ENCODE peak calls at places on chromosomes 11 and 22, in nine cellular contexts. Z is PC-9, D is AG04450, V is thyroid gland, F is adrenal gland, Y is SJCRH30, L is kidney, I is gastrocnemius medialis, R is neuronal stem cell. B is an unnamed sample.

GRCh38 chr11:98056945-98057344 is 963.8 kb upstream of the CNTN5 start:
- DNase-seq in D (no peak), R (no peak), Z (no peak), Y (no peak), I (no peak), F (no peak), L (no peak), V (no peak), B (no peak)

GRCh38 chr11:61756452-61757212 is 4.2 kb downstream of the MYRF start:
- DNase-seq in L (no peak), Y (no peak), F (no peak), R (no peak), V (no peak), Z (peak; percentile 42), I (no peak), D (no peak), B (no peak)

GRCh38 chr11:121561716-121562115 is 108.9 kb upstream of the SORL1-AS1 start:
- DNase-seq in D (no peak), V (no peak), L (no peak), Y (no peak), F (no peak), R (no peak), Z (no peak), I (no peak), B (no peak)

GRCh38 chr11:17574799-17575144 is 27.7 kb downstream of the OTOG start:
- DNase-seq in F (no peak), R (no peak), Y (no peak), V (no peak), Z (no peak), I (no peak), L (peak; percentile 26), D (no peak), B (no peak)

GRCh38 chr11:114891911-114892310 is 213.6 kb downstream of the NXPE2 start:
- DNase-seq in I (no peak), D (no peak), V (no peak), L (no peak), F (no peak), Y (no peak), Z (no peak), R (no peak), B (no peak)

GRCh38 chr11:76243157-76243556 is 36.9 kb upstream of the WNT11 start:
- DNase-seq in L (peak; percentile 60), Y (no peak), F (no peak), D (no peak), V (no peak), R (no peak), I (no peak), Z (no peak), B (no peak)

GRCh38 chr11:129195682-129196081 is 3.6 kb upstream of the ARHGAP32 start:
- DNase-seq in F (no peak), V (no peak), D (no peak), R (no peak), I (no peak), Y (no peak), L (no peak), Z (no peak), B (no peak)

GRCh38 chr22:26711205-26711958 is 54.0 kb downstream of the MIAT start:
- DNase-seq in F (no peak), L (no peak), R (no peak), Y (no peak), Z (no peak), I (peak; percentile 12), D (peak; percentile 20), V (no peak), B (no peak)

GRCh38 chr11:15770798-15771414 is 585.4 kb downstream of the SOX6 start:
- DNase-seq in L (no peak), F (no peak), Z (peak; percentile 14), D (peak; percentile 15), R (peak; percentile 51), V (peak; percentile 25), I (no peak), Y (peak; percentile 35), B (peak; percentile 1)

GRCh38 chr22:23784215-23784732 is 2.5 kb upstream of the SMARCB1 start:
- DNase-seq in D (no peak), Y (peak; percentile 45), F (no peak), Z (no peak), R (no peak), V (no peak), I (no peak), L (no peak), B (no peak)

GRCh38 chr11:95419915-95420314 is 188.9 kb upstream of the SESN3 start:
- DNase-seq in D (peak; percentile 10), V (no peak), Z (no peak), Y (no peak), R (no peak), L (no peak), I (no peak), F (no peak), B (no peak)

GRCh38 chr11:73521621-73522020 is 76.3 kb downstream of the FAM168A start:
- DNase-seq in F (no peak), Z (no peak), D (no peak), I (no peak), R (no peak), Y (no peak), L (no peak), V (no peak), B (no peak)

GRCh38 chr11:15579287-15580001 is 464.7 kb downstream of the INSC start:
- DNase-seq in F (no peak), I (peak; percentile 16), D (no peak), R (no peak), Y (no peak), Z (no peak), V (no peak), L (no peak), B (no peak)

GRCh38 chr11:122330466-122330865 is 214.5 kb upstream of the BLID start:
- DNase-seq in Y (no peak), F (no peak), Z (no peak), D (no peak), I (no peak), V (no peak), R (no peak), L (no peak), B (no peak)

GRCh38 chr11:65653229-65654225 is 9.2 kb downstream of the RELA start:
- DNase-seq in R (no peak), F (peak; percentile 40), I (no peak), Z (no peak), D (no peak), V (peak; percentile 89), L (peak; percentile 48), Y (no peak), B (no peak)

GRCh38 chr11:92765965-92766371 is 203.5 kb upstream of the MTNR1B start:
- DNase-seq in R (peak; percentile 12), F (peak; percentile 18), D (no peak), L (peak; percentile 63), I (peak; percentile 11), V (peak; percentile 69), Y (no peak), Z (peak; percentile 4), B (no peak)

GRCh38 chr11:126150256-126150655 is 61.2 kb downstream of the RPUSD4 start:
- DNase-seq in L (no peak), Z (no peak), V (no peak), I (no peak), F (no peak), Y (peak; percentile 47), R (no peak), D (no peak), B (no peak)

GRCh38 chr11:110356769-110357671 is 60.6 kb upstream of the RDX start:
- DNase-seq in L (no peak), F (peak; percentile 90), Z (peak; percentile 59), Y (no peak), D (no peak), V (no peak), I (no peak), R (no peak), B (no peak)

GRCh38 chr11:130202009-130202817 is 42.6 kb downstream of the ST14 start:
- DNase-seq in V (no peak), R (no peak), L (peak; percentile 39), I (no peak), D (no peak), F (no peak), Y (no peak), Z (no peak), B (no peak)

GRCh38 chr11:27087425-27087824 is 46.8 kb downstream of the BBOX1 start:
- DNase-seq in D (no peak), F (no peak), I (no peak), L (no peak), Z (no peak), R (no peak), V (no peak), Y (no peak), B (no peak)
- H3K27ac ChIP-seq in D (no peak overlapping the region), F (no peak overlapping the region), I (no peak overlapping the region), L (no peak overlapping the region), Z (no peak overlapping the region), R (no peak overlapping the region), V (peak overlapping the region; percentile 77), Y (no peak overlapping the region), B (no peak overlapping the region)

DNA sequence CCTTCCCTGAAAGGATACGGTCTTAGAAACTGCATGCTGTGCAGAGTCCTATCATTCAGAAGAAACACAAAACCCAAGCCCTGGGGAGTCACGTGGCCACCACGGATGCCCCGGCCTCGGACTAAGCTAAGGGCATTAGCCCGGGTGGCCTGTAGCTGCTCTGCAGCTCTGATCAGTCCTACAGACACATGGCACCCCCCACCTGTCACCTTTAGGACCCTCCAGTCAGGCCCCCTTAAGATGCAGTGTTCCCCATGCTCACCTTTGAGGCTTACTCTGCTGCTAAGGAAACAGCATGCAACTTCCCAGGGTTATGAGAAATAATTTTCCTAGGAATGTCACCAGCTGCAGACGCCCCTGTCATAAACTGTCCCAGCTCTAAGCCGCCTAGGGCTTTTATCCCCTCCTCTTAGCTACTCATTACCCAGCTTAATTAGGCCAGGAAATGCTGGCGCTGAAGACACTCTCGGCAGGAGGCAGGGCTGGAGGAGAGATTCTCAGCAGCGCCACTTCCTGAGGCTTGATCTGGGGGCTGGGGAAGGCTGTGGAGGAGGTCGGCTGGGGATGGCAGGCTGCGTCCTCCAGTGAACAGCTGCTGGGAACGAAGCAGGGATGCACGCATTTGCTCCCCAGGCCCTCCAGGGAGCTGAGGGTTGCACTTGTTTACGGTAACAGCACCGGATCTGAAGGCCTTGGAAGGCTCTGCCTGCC is 47.2 kb upstream of the ADA2 start:
- DNase-seq in Y (peak; percentile 83), D (no peak), R (peak; percentile 83), L (peak; percentile 80), F (no peak), I (peak; percentile 71), V (no peak), Z (no peak), B (no peak)
- H3K27ac ChIP-seq in Y (peak overlapping the region; percentile 93), D (no peak overlapping the region), R (peak overlapping the region; percentile 95), L (peak overlapping the region; percentile 5), F (no peak overlapping the region), I (peak overlapping the region; percentile 96), V (no peak overlapping the region), Z (no peak overlapping the region), B (peak overlapping the region; percentile 26)

GRCh38 chr11:27196040-27196897 is 155.7 kb downstream of the BBOX1 start:
- DNase-seq in F (no peak), I (no peak), V (no peak), Y (peak; percentile 72), D (no peak), Z (no peak), R (no peak), L (no peak), B (no peak)
- H3K27ac ChIP-seq in F (no peak overlapping the region), I (no peak overlapping the region), V (no peak overlapping the region), Y (peak overlapping the region; percentile 88), D (no peak overlapping the region), Z (no peak overlapping the region), R (no peak overlapping the region), L (peak overlapping the region; percentile 67), B (no peak overlapping the region)

DNA sequence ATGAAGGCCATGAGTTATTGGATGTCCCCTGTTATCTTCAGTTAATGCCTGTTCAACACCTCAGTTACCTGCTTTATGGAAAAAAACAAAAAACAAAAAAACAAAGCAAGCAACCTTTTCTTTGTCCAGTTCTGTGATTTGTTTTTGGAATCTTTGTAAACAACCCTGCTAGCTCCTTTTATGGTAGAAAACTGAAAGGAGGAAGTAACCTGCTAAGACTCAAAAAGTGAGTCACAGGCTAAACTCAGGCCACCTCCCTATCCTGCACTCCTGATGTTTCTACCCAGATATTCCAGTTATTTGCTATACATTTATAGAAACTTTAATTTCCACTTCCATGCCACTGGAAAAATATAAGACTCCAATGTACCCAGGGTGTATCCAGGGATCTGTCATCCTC is 20.6 kb upstream of the TLCD5 start:
- DNase-seq in R (no peak), L (no peak), D (no peak), Y (no peak), Z (no peak), F (no peak), V (no peak), I (no peak), B (no peak)
- H3K27ac ChIP-seq in R (no peak overlapping the region), L (no peak overlapping the region), D (no peak overlapping the region), Y (no peak overlapping the region), Z (peak overlapping the region; percentile 77), F (no peak overlapping the region), V (no peak overlapping the region), I (no peak overlapping the region), B (no peak overlapping the region)

B was measured in caudate nucleus.